ENCODE peak calls at places on chromosomes 5 and 9, in nine cellular contexts. T is upper lobe of right lung, H is fibroblast of mammary gland, E is lung, D is nephron progenitor cell, X is foreskin keratinocyte, P is neural crest cell, B is cardiac fibroblast, O is right lobe of liver. K is an unnamed sample.
A peak's percentile ranks its signal among the peaks of the same experiment; 100 is the strongest.

GRCh38 chr9:119221281-119221680 is 148.0 kb downstream of the BRINP1 start:
- DNase-seq in P (no peak), X (peak; percentile 4), E (no peak), O (no peak), H (peak; percentile 2), T (no peak), D (no peak), B (no peak), K (no peak)

GRCh38 chr5:138282918-138283742 is 8.7 kb upstream of the GFRA3 start:
- DNase-seq in E (peak; percentile 33), B (peak; percentile 84), O (peak; percentile 62), D (peak; percentile 28), T (peak; percentile 62), H (peak; percentile 60), X (peak; percentile 51), P (peak; percentile 23), K (peak; percentile 13)

GRCh38 chr5:72079288-72079687 is 28.0 kb upstream of the MAP1B start:
- DNase-seq in E (no peak), O (no peak), B (no peak), P (peak; percentile 8), H (no peak), D (peak; percentile 45), T (no peak), X (no peak), K (no peak)

GRCh38 chr5:36414869-36415282 is 113.2 kb upstream of the RANBP3L start:
- DNase-seq in H (peak; percentile 74), E (no peak), P (no peak), D (peak; percentile 12), O (no peak), X (peak; percentile 70), T (no peak), B (peak; percentile 75), K (no peak)

GRCh38 chr9:136131629-136132499 is 13.2 kb upstream of the TMEM250 start:
- DNase-seq in E (no peak), T (no peak), D (no peak), P (no peak), O (no peak), B (no peak), H (no peak), X (no peak), K (no peak)

GRCh38 chr5:89816038-89816437 is 593.5 kb downstream of the CETN3 start:
- DNase-seq in P (no peak), H (peak; percentile 20), T (no peak), B (no peak), E (no peak), X (no peak), D (no peak), O (no peak), K (no peak)

GRCh38 chr5:157309796-157310195 is 43.9 kb downstream of the CYFIP2 start:
- DNase-seq in H (no peak), X (no peak), T (no peak), P (no peak), E (no peak), B (no peak), O (no peak), D (no peak), K (no peak)

GRCh38 chr5:137481596-137481995 is 17.5 kb downstream of the SPOCK1 start:
- DNase-seq in X (no peak), O (no peak), P (no peak), D (no peak), E (no peak), T (no peak), B (no peak), H (no peak), K (no peak)

GRCh38 chr9:127237801-127238200 is 26.8 kb upstream of the GARNL3 start:
- DNase-seq in T (no peak), E (no peak), X (no peak), B (no peak), D (no peak), H (no peak), O (no peak), P (no peak), K (no peak)

GRCh38 chr9:92059045-92059444 is 56.2 kb downstream of the SPTLC1 start:
- DNase-seq in P (no peak), H (no peak), O (no peak), T (no peak), E (no peak), D (no peak), B (no peak), X (no peak), K (no peak)

GRCh38 chr9:5587024-5587423 is 41.9 kb upstream of the RIC1 start:
- DNase-seq in X (peak; percentile 82), P (no peak), O (no peak), E (no peak), H (peak; percentile 78), B (peak; percentile 70), T (no peak), D (no peak), K (no peak)

GRCh38 chr9:5608298-5609254 is 20.3 kb upstream of the RIC1 start:
- DNase-seq in B (peak; percentile 16), H (peak; percentile 69), D (no peak), E (no peak), O (peak; percentile 48), T (no peak), P (no peak), X (peak; percentile 8), K (no peak)

GRCh38 chr9:69946800-69947437 is 96.7 kb upstream of the MAMDC2 start:
- DNase-seq in E (no peak), P (no peak), T (no peak), X (peak; percentile 65), O (no peak), H (peak; percentile 93), B (peak; percentile 85), D (no peak), K (peak; percentile 27)

GRCh38 chr9:113989781-113990569 is 88.1 kb downstream of the AMBP start:
- DNase-seq in H (no peak), O (no peak), E (no peak), D (no peak), T (no peak), B (no peak), X (no peak), P (no peak), K (no peak)

GRCh38 chr9:137201205-137201868 is 796 bp upstream of the TPRN start:
- DNase-seq in B (no peak), E (no peak), O (no peak), X (no peak), T (no peak), H (no peak), D (no peak), P (no peak), K (no peak)

GRCh38 chr9:134983094-134983493 is 65.4 kb upstream of the FCN1 start:
- DNase-seq in D (peak; percentile 58), H (peak; percentile 17), B (no peak), O (peak; percentile 56), P (peak; percentile 25), E (no peak), X (no peak), T (peak; percentile 79), K (peak; percentile 2)
- TF ChIP-seq CTCF in D (peak; percentile 52), H (peak; percentile 35), B (peak; percentile 38), O (peak; percentile 59), P (peak; percentile 58), E (no peak), X (no peak), T (peak; percentile 63), K (no peak)

DNA sequence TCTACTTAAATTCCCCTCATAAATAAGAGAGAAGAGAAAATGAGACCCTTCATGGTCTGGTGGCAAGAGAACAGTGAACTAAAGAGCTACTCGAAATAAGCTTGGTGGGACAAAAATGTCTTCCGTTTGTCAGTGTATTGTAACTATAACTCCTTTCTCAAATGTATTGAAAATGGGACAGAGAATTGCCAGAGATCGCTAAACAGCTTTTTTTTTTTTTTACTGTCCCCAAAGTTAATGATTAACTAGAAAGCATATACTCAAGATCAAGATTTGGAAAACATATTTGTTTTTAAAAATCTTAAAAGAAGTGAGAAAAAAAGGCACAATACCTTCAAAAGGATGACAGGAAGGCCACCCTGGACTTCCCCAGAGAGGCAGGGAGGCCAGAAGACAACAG is 206.4 kb upstream of the CTNND2 start:
- DNase-seq in X (no peak), D (no peak), P (no peak), H (no peak), E (no peak), B (no peak), T (no peak), O (no peak), K (no peak)
- TF ChIP-seq CTCF in X (no peak), D (no peak), P (no peak), H (no peak), E (no peak), B (no peak), T (no peak), O (no peak), K (no peak)

GRCh38 chr5:174430940-174431339 is 293.4 kb upstream of the MSX2 start:
- DNase-seq in E (no peak), P (no peak), H (no peak), T (no peak), D (no peak), O (no peak), X (no peak), B (no peak), K (no peak)
- TF ChIP-seq CTCF in E (no peak), P (no peak), H (no peak), T (no peak), D (no peak), O (no peak), X (no peak), B (no peak), K (no peak)

DNA sequence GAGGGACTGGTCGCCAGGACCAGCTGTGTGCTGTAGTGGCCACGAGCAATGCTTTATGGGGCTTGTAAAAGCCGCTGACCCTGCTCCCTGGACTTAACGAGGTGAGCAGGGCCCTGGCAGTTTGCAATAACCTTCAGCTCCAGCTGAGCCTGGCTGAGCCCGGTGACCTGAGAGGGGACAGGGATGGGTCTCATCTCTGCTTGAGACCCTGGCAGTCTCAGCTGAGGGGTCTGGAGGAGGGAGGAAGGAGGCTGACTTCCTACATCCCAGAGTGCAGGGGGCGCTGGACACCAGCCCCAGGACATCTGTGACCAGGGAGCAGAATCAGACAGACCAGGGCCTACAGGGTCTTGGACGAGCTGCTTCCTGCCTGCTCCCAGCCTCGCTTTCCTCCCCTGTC is 277.5 kb upstream of the MVB12B start:
- DNase-seq in B (no peak), D (peak; percentile 54), X (no peak), O (no peak), P (no peak), E (no peak), T (no peak), H (no peak), K (no peak)
- TF ChIP-seq CTCF in B (no peak), D (no peak), X (no peak), O (no peak), P (no peak), E (no peak), T (no peak), H (no peak), K (no peak)

K was measured in Panc1.